ENCODE peak calls at places on chromosome 7, in six cellular contexts. T is activated naive CD4-positive, alpha-beta T cell treated with anti-CD3 and anti-CD28 coated beads, Interleukin-2, amount 50 U/mL, for 16 hours; P is NCI-H1436; D is cardiac fibroblast; G is COLO829; U is amniotic epithelial cell. A is an unnamed sample.

GRCh38 chr7:54860003-54860775 is 101.2 kb upstream of the SEC61G start:
- DNase-seq in T (no peak), P (no peak), D (no peak), G (no peak), U (no peak), A (no peak)

GRCh38 chr7:91064938-91065337 is 199.3 kb upstream of the FZD1 start:
- DNase-seq in T (no peak), P (no peak), D (no peak), G (peak), U (peak), A (no peak)

GRCh38 chr7:158495780-158496179 is 91.8 kb downstream of the PTPRN2 start:
- DNase-seq in T (no peak), P (peak), D (peak), G (peak), U (no peak), A (peak)

GRCh38 chr7:123494193-123494796 is 40.1 kb downstream of the IQUB start:
- DNase-seq in T (no peak), P (peak), D (peak), G (peak), U (peak), A (no peak)

GRCh38 chr7:1055084-1055450 is 10.7 kb downstream of the GPR146 start:
- DNase-seq in T (peak), P (no peak), D (peak), G (no peak), U (peak), A (no peak)

GRCh38 chr7:101077303-101078086 is 7.8 kb upstream of the TRIM56 start:
- DNase-seq in T (peak), P (peak), D (peak), G (peak), U (peak), A (peak)

GRCh38 chr7:105257338-105257737 is 131.4 kb downstream of the SRPK2 start:
- DNase-seq in T (no peak), P (no peak), D (no peak), G (no peak), U (no peak), A (peak)

GRCh38 chr7:16753932-16754571 is 497 bp downstream of the TSPAN13 start:
- DNase-seq in T (no peak), P (peak), D (peak), G (no peak), U (no peak), A (peak)

GRCh38 chr7:108109216-108109908 is 20.8 kb downstream of the LAMB4 start:
- DNase-seq in T (no peak), P (peak), D (peak), G (peak), U (no peak), A (peak)

GRCh38 chr7:15508258-15508657 is 53.6 kb downstream of the AGMO start:
- DNase-seq in T (no peak), P (no peak), D (peak), G (peak), U (peak), A (no peak)

GRCh38 chr7:73470208-73470607 is 36.6 kb downstream of the FZD9 start:
- DNase-seq in T (no peak), P (no peak), D (no peak), G (no peak), U (no peak), A (no peak)

GRCh38 chr7:739964-740942 is 13.2 kb upstream of the PRKAR1B start:
- DNase-seq in T (no peak), P (no peak), D (no peak), G (no peak), U (no peak), A (no peak)